ENCODE peak calls at places on chromosomes 2 and 18, in four cellular contexts. V, J, A and T are unnamed samples.

GRCh38 chr2:168343586-168343985 is 96.2 kb upstream of the STK39 start:
- DNase-seq in V (no peak), J (no peak), A (no peak), T (no peak)

GRCh38 chr2:240165034-240165433 is 24.6 kb upstream of the OTOS start:
- DNase-seq in V (no peak), A (no peak), J (no peak), T (no peak)

GRCh38 chr2:125386074-125386473 is 1269.9 kb upstream of the GYPC start:
- DNase-seq in J (no peak), A (no peak), V (no peak), T (no peak)

GRCh38 chr2:67848551-67848950 is 214.3 kb downstream of the C1D start:
- DNase-seq in J (no peak), A (no peak), V (no peak), T (no peak)

GRCh38 chr2:161067846-161068245 is 92.4 kb upstream of the TANK start:
- DNase-seq in J (no peak), V (no peak), A (no peak), T (no peak)

GRCh38 chr18:75107196-75107930 is 101.6 kb downstream of the PTGR3 start:
- DNase-seq in A (no peak), J (no peak), V (no peak), T (no peak)

GRCh38 chr2:128279786-128280701 is 38.6 kb downstream of the HS6ST1 start:
- DNase-seq in A (no peak), J (no peak), V (no peak), T (no peak)

GRCh38 chr2:217631091-217631490 is 371.7 kb downstream of the TNS1 start:
- DNase-seq in V (no peak), A (no peak), J (no peak), T (no peak)

GRCh38 chr2:230737791-230738226 is 25.2 kb downstream of the CAB39 start:
- DNase-seq in J (no peak), A (no peak), V (no peak), T (no peak)

GRCh38 chr2:234771985-234772774 is 179.6 kb upstream of the SH3BP4 start:
- DNase-seq in J (no peak), V (no peak), A (no peak), T (no peak)

GRCh38 chr2:16069663-16069932 is 129.2 kb downstream of the MYCN start:
- DNase-seq in V (no peak), J (no peak), A (no peak), T (peak)

GRCh38 chr2:5985551-5986229 is 293.5 kb downstream of the SOX11 start:
- DNase-seq in V (no peak), J (no peak), A (no peak), T (no peak)

GRCh38 chr2:127448526-127448925 is 30.3 kb downstream of the PROC start:
- DNase-seq in V (no peak), J (no peak), A (no peak), T (no peak)

GRCh38 chr18:24567199-24567598 is 106.8 kb downstream of the HRH4 start:
- DNase-seq in V (no peak), A (no peak), J (no peak), T (no peak)

GRCh38 chr2:190679813-190680591 is 31.1 kb downstream of the NAB1 start:
- DNase-seq in V (peak), A (peak), J (peak), T (peak)

GRCh38 chr2:70921031-70921430 is 14.7 kb upstream of the ATP6V1B1 start:
- DNase-seq in J (no peak), A (no peak), V (no peak), T (no peak)

GRCh38 chr2:100250645-100251044 is 71.7 kb downstream of the LONRF2 start:
- DNase-seq in J (no peak), V (no peak), A (no peak), T (no peak)

GRCh38 chr18:32289480-32290075 is 99.7 kb downstream of the MEP1B start:
- DNase-seq in J (no peak), V (peak), A (no peak), T (peak)

GRCh38 chr18:26317353-26317865 is 91.2 kb downstream of the TAF4B start:
- DNase-seq in V (no peak), A (no peak), J (no peak), T (peak)

GRCh38 chr2:11203480-11203879 is 48.2 kb downstream of the SLC66A3 start:
- DNase-seq in J (no peak), A (peak), V (no peak), T (no peak)

GRCh38 chr2:231682546-231683291 is 25.6 kb upstream of the PTMA start:
- DNase-seq in A (no peak), J (no peak), V (no peak), T (no peak)

GRCh38 chr2:119283873-119284331 is 60.3 kb downstream of the STEAP3 start:
- DNase-seq in A (no peak), V (no peak), J (no peak), T (no peak)

GRCh38 chr2:236219411-236219810 is 44.8 kb downstream of the ASB18 start:
- DNase-seq in V (no peak), J (no peak), A (no peak), T (no peak)

GRCh38 chr2:166725907-166726306 is 162.4 kb upstream of the XIRP2 start:
- DNase-seq in A (no peak), V (no peak), J (no peak), T (no peak)

GRCh38 chr2:166727105-166727504 is 161.2 kb upstream of the XIRP2 start:
- DNase-seq in A (peak), V (no peak), J (no peak), T (no peak)

GRCh38 chr2:166726525-166726924 is 161.8 kb upstream of the XIRP2 start:
- DNase-seq in A (no peak), J (no peak), V (no peak), T (peak)
- TF ChIP-seq FOXK2 in A (no peak), J (no peak), V (no peak), T (no peak)

GRCh38 chr2:46643493-46643892 is 164.1 kb downstream of the TMEM247 start:
- DNase-seq in J (peak), A (no peak), V (peak), T (no peak)
- TF ChIP-seq FOXK2 in J (no peak), A (no peak), V (no peak), T (no peak)

GRCh38 chr2:205496777-205497176 is 185.5 kb upstream of the NRP2 start:
- DNase-seq in J (no peak), V (no peak), A (no peak), T (no peak)
- TF ChIP-seq FOXK2 in J (no peak), V (no peak), A (no peak), T (no peak)

GRCh38 chr2:151973901-151974199 is 125.0 kb downstream of the CACNB4 start:
- DNase-seq in J (no peak), A (no peak), V (peak), T (peak)

GRCh38 chr2:151971301-151972072 is 127.4 kb downstream of the CACNB4 start:
- DNase-seq in V (no peak), A (no peak), J (no peak), T (no peak)

GRCh38 chr2:151974997-151975396 is 123.8 kb downstream of the CACNB4 start:
- DNase-seq in J (no peak), V (no peak), A (no peak), T (no peak)

GRCh38 chr2:151972176-151973012 is 126.5 kb downstream of the CACNB4 start:
- DNase-seq in J (no peak), A (no peak), V (no peak), T (no peak)

DNA sequence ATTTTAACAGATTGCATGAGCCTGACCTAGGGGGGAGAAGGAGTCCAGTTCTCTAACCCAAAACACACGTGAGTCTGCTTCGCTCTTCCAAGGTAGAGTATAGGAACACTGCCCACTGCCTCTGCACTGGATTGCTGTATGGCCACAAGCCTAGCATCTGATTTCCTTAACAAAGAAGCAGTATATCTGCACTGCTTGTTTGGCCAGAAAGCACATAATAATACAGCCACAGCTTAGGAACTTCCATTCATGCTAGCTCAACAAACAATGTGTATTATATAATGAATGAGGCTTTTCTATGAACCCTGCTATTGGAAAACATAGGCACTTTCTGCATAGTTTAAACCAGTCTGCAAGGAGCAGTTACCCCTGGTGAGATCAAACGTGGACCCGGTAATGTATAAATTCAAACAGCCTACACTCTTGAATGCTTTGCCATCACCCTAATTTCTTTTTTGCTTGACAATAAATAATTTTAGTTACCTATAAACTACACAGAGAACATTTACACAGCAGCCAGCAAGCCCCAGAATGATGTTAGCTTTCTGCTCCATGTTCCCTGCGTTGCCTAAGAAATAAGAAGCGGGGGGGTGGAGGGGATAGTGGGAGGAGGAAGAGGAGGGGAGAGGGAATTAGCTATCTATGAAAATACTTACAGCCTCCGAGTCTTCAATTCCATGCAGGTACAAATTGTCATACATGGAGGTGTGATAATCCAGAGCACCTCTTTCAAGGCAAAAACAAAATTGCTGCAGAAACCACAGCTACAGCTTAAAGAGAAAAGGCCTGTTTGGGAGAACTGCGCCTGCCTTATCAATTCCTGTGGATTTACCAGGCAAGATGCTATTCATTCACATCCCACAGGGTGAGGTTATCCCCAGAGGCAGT is 125.6 kb downstream of the CACNB4 start:
- DNase-seq in J (no peak), A (no peak), V (no peak), T (peak)
- TF ChIP-seq FOXK2 in J (no peak), A (no peak), V (no peak), T (no peak)

GRCh38 chr2:47109680-47110079 is 45.4 kb downstream of the STPG4 start:
- DNase-seq in A (no peak), V (no peak), J (no peak), T (no peak)
- TF ChIP-seq FOXK2 in A (no peak), V (no peak), J (no peak), T (no peak)

GRCh38 chr18:63443820-63444219 is 21.5 kb upstream of the VPS4B start:
- DNase-seq in J (no peak), V (no peak), A (no peak), T (no peak)

GRCh38 chr18:63440897-63441296 is 18.6 kb upstream of the VPS4B start:
- DNase-seq in J (no peak), V (no peak), A (no peak), T (no peak)

GRCh38 chr18:63440219-63440618 is 17.9 kb upstream of the VPS4B start:
- DNase-seq in V (no peak), A (no peak), J (no peak), T (no peak)

GRCh38 chr18:63438181-63438580 is 15.9 kb upstream of the VPS4B start:
- DNase-seq in A (no peak), J (no peak), V (no peak), T (no peak)

DNA sequence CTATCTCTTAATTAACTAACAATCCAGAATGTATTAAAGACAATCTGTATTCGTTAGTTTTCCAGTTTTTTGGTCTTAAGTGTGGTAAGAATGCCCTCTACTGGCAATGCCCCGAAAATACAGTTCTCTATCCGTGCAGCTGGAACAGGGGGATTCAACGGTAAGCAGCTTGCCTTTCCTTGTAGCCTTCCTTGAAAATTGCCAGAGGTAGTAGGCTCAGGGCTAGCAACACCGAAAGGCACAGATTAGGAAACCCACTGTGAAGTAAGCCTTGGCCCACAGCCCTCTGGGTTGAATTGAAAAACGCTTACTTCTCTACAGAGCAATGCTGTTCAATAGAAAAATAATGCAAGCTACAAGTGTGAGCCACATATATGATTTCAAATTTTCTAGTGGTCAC is 17.1 kb upstream of the VPS4B start:
- DNase-seq in V (peak), A (no peak), J (peak), T (peak)
- TF ChIP-seq FOXK2 in V (no peak), A (no peak), J (no peak), T (no peak)

DNA sequence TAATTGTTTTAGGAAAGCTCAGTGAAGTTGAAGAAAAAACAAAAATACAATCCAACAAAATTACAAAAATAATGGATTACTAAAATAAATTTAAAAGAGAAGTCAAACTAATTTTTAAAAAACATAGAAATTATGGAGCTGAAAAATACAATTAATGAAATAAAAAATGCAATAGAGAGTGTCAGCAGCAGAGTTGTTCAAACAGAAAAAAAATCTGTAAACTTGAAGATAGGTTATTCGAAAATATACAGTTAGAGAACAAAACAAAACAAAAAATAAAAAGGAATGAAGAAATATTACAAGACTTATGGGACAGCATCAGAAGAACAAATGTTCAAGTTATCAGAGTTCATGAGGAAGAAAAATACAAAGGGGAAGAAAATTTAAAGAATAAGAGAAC is 114.7 kb downstream of the GULP1 start:
- DNase-seq in A (no peak), V (no peak), J (no peak), T (no peak)
- TF ChIP-seq FOXK2 in A (no peak), V (no peak), J (no peak), T (no peak)